ENCODE peak calls at places on chromosomes 6 and 20, in six cellular contexts. Z, Y, I, P, W and Q are unnamed samples. For H3K9me3 and H3K4me1, the result is how much of the 10 kb centered on the place peaks cover.

GRCh38 chr6:36920546-36920945 is 34.0 kb upstream of the PI16 start:
- DNase-seq in Z (no peak), Y (peak), I (no peak), P (no peak), W (no peak), Q (peak)

GRCh38 chr6:42211726-42212125 is 5.9 kb downstream of the MRPS10 start:
- DNase-seq in Z (no peak), Y (no peak), I (no peak), P (no peak), W (no peak), Q (no peak)

GRCh38 chr6:15763827-15764226 is 101.0 kb upstream of the DTNBP1 start:
- DNase-seq in Z (peak), Y (peak), I (peak), P (no peak), W (no peak), Q (peak)

GRCh38 chr20:44644384-44645131 is 6.9 kb downstream of the ADA start:
- DNase-seq in Z (no peak), Y (no peak), I (no peak), P (peak), W (no peak), Q (no peak)

GRCh38 chr20:57932227-57932864 is 222.5 kb upstream of the PMEPA1 start:
- DNase-seq in Z (no peak), Y (no peak), I (no peak), P (no peak), W (no peak), Q (no peak)

GRCh38 chr6:33771342-33772113 is 17.4 kb downstream of the LEMD2 start:
- DNase-seq in Z (peak), Y (peak), I (peak), P (peak), W (peak), Q (peak)

GRCh38 chr6:107786709-107787588 is 37.2 kb downstream of the SCML4 start:
- DNase-seq in Z (no peak), Y (no peak), I (no peak), P (peak), W (no peak), Q (no peak)

GRCh38 chr20:18224968-18225568 is 63.3 kb upstream of the ZNF133 start:
- DNase-seq in Z (peak), Y (peak), I (peak), P (no peak), W (no peak), Q (peak)

GRCh38 chr20:53805895-53806384 is 212.3 kb upstream of the ZNF217 start:
- DNase-seq in Z (no peak), Y (peak), I (peak), P (no peak), W (no peak), Q (peak)

GRCh38 chr6:155782320-155782730 is 326.7 kb upstream of the NOX3 start:
- DNase-seq in Z (peak), Y (peak), I (peak), P (no peak), W (no peak), Q (peak)

GRCh38 chr6:116405147-116405546 is 34.4 kb downstream of the DSE start:
- DNase-seq in Z (no peak), Y (peak), I (no peak), P (no peak), W (peak), Q (peak)

GRCh38 chr20:33016581-33017109 is 9.1 kb downstream of the BPIFB2 start:
- DNase-seq in Z (no peak), Y (no peak), I (no peak), P (no peak), W (no peak), Q (no peak)

GRCh38 chr20:2890743-2891142 is 17.5 kb downstream of the PTPRA start:
- DNase-seq in Z (no peak), Y (peak), I (peak), P (no peak), W (no peak), Q (no peak)

GRCh38 chr6:13914346-13914745 is 10.4 kb upstream of the RNF182 start:
- DNase-seq in Z (no peak), Y (no peak), I (peak), P (no peak), W (no peak), Q (no peak)

GRCh38 chr6:158143700-158144099 is 24.4 kb downstream of the SERAC1 start:
- DNase-seq in Z (no peak), Y (peak), I (peak), P (no peak), W (no peak), Q (peak)

GRCh38 chr6:148563066-148563465 is 183.8 kb upstream of the UST start:
- DNase-seq in Z (no peak), Y (no peak), I (no peak), P (no peak), W (no peak), Q (no peak)

GRCh38 chr20:25626779-25627178 is 3.0 kb upstream of the NANP start:
- DNase-seq in Z (no peak), Y (no peak), I (no peak), P (no peak), W (no peak), Q (no peak)

GRCh38 chr20:10629946-10630345 is 43.9 kb downstream of the JAG1 start:
- DNase-seq in Z (no peak), Y (no peak), I (no peak), P (no peak), W (no peak), Q (no peak)

GRCh38 chr6:22657341-22657985 is 88.1 kb downstream of the HDGFL1 start:
- DNase-seq in Z (no peak), Y (no peak), I (no peak), P (no peak), W (no peak), Q (peak)

GRCh38 chr6:15626878-15627683 is 35.7 kb downstream of the DTNBP1 start:
- DNase-seq in Z (no peak), Y (no peak), I (peak), P (no peak), W (no peak), Q (no peak)

GRCh38 chr6:153231048-153231635 is 100.1 kb upstream of the RGS17 start:
- DNase-seq in Z (peak), Y (peak), I (peak), P (no peak), W (no peak), Q (peak)

GRCh38 chr20:21464916-21465315 is 48.9 kb downstream of the NKX2-2 start:
- DNase-seq in Z (no peak), Y (no peak), I (no peak), P (no peak), W (no peak), Q (no peak)

GRCh38 chr20:61925555-61926252 is 140.0 kb downstream of the TAF4 start:
- DNase-seq in Z (no peak), Y (peak), I (peak), P (no peak), W (no peak), Q (no peak)

GRCh38 chr6:38818691-38819090 is 103.6 kb downstream of the DNAH8 start:
- DNase-seq in Z (no peak), Y (no peak), I (no peak), P (no peak), W (no peak), Q (no peak)

GRCh38 chr6:138864343-138864890 is 68.5 kb downstream of the ECT2L start:
- DNase-seq in Z (no peak), Y (no peak), I (no peak), P (no peak), W (no peak), Q (no peak)

GRCh38 chr6:5205877-5206840 is 54.6 kb downstream of the LYRM4 start:
- DNase-seq in Z (peak), Y (peak), I (peak), P (no peak), W (peak), Q (no peak)

GRCh38 chr20:11445891-11446290 is 471.8 kb upstream of the BTBD3 start:
- DNase-seq in Z (no peak), Y (peak), I (no peak), P (no peak), W (no peak), Q (peak)

GRCh38 chr6:128280960-128281359 is 239.4 kb downstream of the PTPRK start:
- DNase-seq in Z (no peak), Y (no peak), I (no peak), P (no peak), W (no peak), Q (no peak)

DNA sequence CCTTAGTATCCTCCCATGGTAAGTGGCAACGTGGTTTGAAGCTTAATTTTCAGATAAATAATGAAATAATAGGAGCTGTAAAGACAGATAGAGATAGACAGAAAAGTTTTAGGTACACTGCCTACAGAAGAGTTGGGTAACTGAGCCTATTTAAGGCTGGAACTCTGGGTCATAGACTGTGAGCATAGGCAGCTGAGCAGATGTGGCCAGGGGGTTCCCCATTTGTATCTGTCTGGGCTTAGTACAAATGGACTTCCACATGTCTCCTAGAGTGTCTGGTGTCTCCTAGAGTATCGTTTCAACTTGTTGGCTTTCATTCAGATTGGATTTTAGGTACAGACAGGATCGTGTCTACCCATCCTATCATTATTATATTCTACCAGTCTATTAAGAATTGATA is 649.8 kb downstream of the DHX35 start:
- DNase-seq in Z (no peak), Y (no peak), I (no peak), P (no peak), W (no peak), Q (no peak)
- H3K9me3 ChIP-seq in Z (under half), Y (under half), I (under half), P (under half), W (under half), Q (under half)

GRCh38 chr20:49583669-49584417 is 15.9 kb upstream of the PTGIS start:
- DNase-seq in Z (peak), Y (peak), I (peak), P (no peak), W (peak), Q (peak)

GRCh38 chr20:49583343-49583668 is 15.4 kb upstream of the PTGIS start:
- DNase-seq in Z (no peak), Y (no peak), I (no peak), P (no peak), W (no peak), Q (no peak)

GRCh38 chr20:49581482-49581881 is 13.5 kb upstream of the PTGIS start:
- DNase-seq in Z (no peak), Y (no peak), I (no peak), P (no peak), W (no peak), Q (no peak)

GRCh38 chr20:49580818-49581174 is 12.9 kb upstream of the PTGIS start:
- DNase-seq in Z (no peak), Y (no peak), I (peak), P (no peak), W (no peak), Q (no peak)

DNA sequence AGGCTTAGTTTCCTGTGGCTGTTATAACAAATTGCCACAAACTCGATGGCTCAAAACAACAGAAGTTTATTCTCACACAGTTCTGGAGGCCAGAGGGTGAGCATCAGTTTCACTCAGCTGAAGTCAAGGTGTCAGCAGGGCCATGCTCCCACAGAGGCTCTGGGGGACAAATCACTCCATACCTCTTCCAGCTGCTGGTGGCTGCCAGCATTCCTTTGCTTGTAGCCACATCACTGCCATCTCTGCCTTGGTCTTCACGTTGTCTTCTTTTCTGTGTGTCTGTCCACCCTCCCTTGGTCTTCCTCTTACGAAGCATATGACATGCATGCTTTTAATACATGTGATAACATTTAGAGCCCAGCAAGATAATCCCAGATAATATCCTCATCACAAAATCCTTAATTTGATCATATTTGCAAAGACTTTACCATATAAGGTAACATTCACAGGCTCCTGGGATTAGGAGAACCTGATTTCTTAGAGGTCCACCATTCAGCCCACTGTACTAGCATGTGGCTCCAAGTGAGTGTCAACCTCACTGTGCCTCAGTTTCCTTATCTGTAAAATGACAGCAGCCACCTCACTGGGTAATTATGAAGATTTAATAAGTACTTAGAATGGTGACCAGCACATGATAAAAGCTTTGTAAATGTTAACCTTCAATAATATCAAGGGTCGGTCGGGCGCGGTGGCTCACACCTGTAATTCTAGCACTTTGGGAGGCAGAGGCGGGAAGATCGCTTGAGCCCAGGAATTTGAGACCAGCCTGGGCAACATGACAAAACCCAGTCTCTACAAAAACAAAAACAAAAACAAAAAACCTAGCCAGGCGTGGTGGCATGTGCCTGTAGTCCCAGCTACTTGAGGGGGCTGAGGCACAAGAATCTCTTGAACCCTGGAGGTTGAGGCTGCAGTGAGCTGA is 14.7 kb upstream of the PTGIS start:
- DNase-seq in Z (no peak), Y (no peak), I (no peak), P (no peak), W (no peak), Q (no peak)
- H3K4me1 ChIP-seq in Z (under half), Y (half or more), I (under half), P (under half), W (under half), Q (half or more)

GRCh38 chr20:24448170-24448569 is 21.3 kb upstream of the SYNDIG1 start:
- DNase-seq in Z (no peak), Y (no peak), I (no peak), P (no peak), W (no peak), Q (no peak)
- H3K9me3 ChIP-seq in Z (under half), Y (under half), I (under half), P (under half), W (under half), Q (under half)

GRCh38 chr6:108946695-108947094 is 98.5 kb downstream of the ARMC2 start:
- DNase-seq in Z (peak), Y (peak), I (no peak), P (no peak), W (peak), Q (peak)
- H3K4me1 ChIP-seq in Z (half or more), Y (under half), I (under half), P (under half), W (under half), Q (half or more)

GRCh38 chr6:66561479-66561878 is 854.5 kb upstream of the EYS start:
- DNase-seq in Z (no peak), Y (no peak), I (no peak), P (no peak), W (no peak), Q (no peak)

GRCh38 chr6:66555082-66555481 is 848.1 kb upstream of the EYS start:
- DNase-seq in Z (no peak), Y (no peak), I (no peak), P (no peak), W (no peak), Q (no peak)

GRCh38 chr6:66556936-66557335 is 849.9 kb upstream of the EYS start:
- DNase-seq in Z (no peak), Y (no peak), I (peak), P (no peak), W (no peak), Q (no peak)

GRCh38 chr6:66558189-66558588 is 851.2 kb upstream of the EYS start:
- DNase-seq in Z (no peak), Y (no peak), I (peak), P (no peak), W (no peak), Q (no peak)
- H3K9me3 ChIP-seq in Z (under half), Y (under half), I (under half), P (under half), W (under half), Q (under half)

DNA sequence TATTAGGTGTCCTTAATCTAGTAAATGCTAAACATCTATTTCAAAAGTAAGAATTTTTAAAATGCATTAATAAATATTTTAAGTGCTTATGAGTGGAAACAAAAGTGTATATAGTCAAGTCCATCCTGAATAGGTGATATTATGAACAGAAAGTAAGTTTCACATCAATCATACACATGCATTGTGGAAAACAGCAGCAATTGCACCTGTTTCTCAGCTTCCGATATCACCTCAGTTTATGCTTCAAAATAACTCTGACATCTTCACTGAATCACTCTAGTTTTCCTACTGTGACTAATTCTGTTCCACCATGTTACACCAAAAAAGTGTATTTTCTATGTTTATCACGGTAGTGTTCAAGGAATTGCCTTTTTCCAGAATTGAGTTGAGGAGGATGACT is 172.6 kb upstream of the MANEA start:
- DNase-seq in Z (no peak), Y (no peak), I (no peak), P (no peak), W (no peak), Q (no peak)
- H3K4me1 ChIP-seq in Z (under half), Y (under half), I (under half), P (under half), W (under half), Q (under half)

DNA sequence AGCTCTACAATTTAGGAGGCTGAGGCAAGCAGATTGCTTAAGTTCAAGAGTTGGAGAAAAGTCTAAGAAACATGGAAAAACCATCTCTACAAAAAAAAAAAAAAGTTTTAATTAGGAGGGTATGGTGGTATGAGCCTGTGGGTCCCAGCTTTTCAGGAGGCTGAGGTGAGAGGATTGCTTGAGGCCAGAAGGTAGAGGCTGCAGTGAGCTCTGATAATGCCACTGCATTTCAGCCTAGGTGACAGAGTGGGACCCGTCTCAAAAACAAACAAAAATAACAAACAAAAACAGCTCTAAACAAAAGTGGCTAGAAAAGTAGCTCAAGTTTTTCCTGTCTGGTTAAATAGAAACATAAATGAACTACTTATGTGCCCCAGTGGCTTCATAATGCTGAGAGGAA is 2133.6 kb upstream of the DEFB115 start:
- DNase-seq in Z (no peak), Y (no peak), I (no peak), P (no peak), W (no peak), Q (no peak)
- H3K9me3 ChIP-seq in Z (under half), Y (under half), I (under half), P (under half), W (under half), Q (under half)